ENCODE peak calls at places on chromosomes 2 and 18, in eight cellular contexts. X, T, K, A, E, L, J and O are unnamed samples.

GRCh38 chr18:63017977-63018376 is 301.6 kb downstream of the BCL2 start:
- DNase-seq in X (no peak), T (no peak), K (no peak), A (no peak), E (no peak), L (no peak), J (no peak), O (no peak)

GRCh38 chr2:219522111-219523030 is 8.1 kb downstream of the ASIC4 start:
- DNase-seq in X (no peak), T (no peak), K (peak; percentile 54), A (peak; percentile 83), E (no peak), L (no peak), J (no peak), O (peak; percentile 32)

GRCh38 chr2:161208527-161209139 is 48.4 kb downstream of the TANK start:
- DNase-seq in X (no peak), T (no peak), K (peak; percentile 84), A (peak; percentile 1), E (no peak), L (peak; percentile 27), J (no peak), O (peak; percentile 83)

GRCh38 chr2:205407984-205408383 is 274.3 kb upstream of the NRP2 start:
- DNase-seq in X (no peak), T (no peak), K (peak; percentile 22), A (no peak), E (no peak), L (no peak), J (no peak), O (no peak)

GRCh38 chr2:42927334-42928160 is 135.2 kb upstream of the HAAO start:
- DNase-seq in X (no peak), T (no peak), K (no peak), A (no peak), E (peak; percentile 67), L (no peak), J (no peak), O (no peak)

GRCh38 chr2:109170645-109171044 is 41.6 kb downstream of the SH3RF3 start:
- DNase-seq in X (no peak), T (no peak), K (no peak), A (peak; percentile 31), E (no peak), L (no peak), J (no peak), O (no peak)

GRCh38 chr18:35345950-35346349 is 1.7 kb upstream of the ZNF24 start:
- DNase-seq in X (no peak), T (no peak), K (no peak), A (no peak), E (no peak), L (no peak), J (no peak), O (no peak)

GRCh38 chr18:49359732-49360444 is 100.6 kb downstream of the DYM start:
- DNase-seq in X (peak; percentile 13), T (peak; percentile 59), K (peak; percentile 77), A (no peak), E (no peak), L (no peak), J (no peak), O (peak; percentile 26)

GRCh38 chr2:233084488-233084887 is 24.3 kb downstream of the INPP5D start:
- DNase-seq in X (no peak), T (peak; percentile 51), K (peak; percentile 50), A (no peak), E (peak; percentile 65), L (no peak), J (no peak), O (no peak)

GRCh38 chr18:11887305-11888262 is 20.5 kb downstream of the MPPE1 start:
- DNase-seq in X (no peak), T (no peak), K (no peak), A (peak; percentile 76), E (no peak), L (peak; percentile 61), J (no peak), O (no peak)

GRCh38 chr2:239660390-239661228 is 259.8 kb upstream of the HDAC4 start:
- DNase-seq in X (no peak), T (no peak), K (no peak), A (peak; percentile 64), E (no peak), L (no peak), J (no peak), O (peak; percentile 47)

GRCh38 chr18:79610461-79611039 is 69.1 kb upstream of the CTDP1 start:
- DNase-seq in X (no peak), T (no peak), K (no peak), A (peak; percentile 2), E (peak; percentile 53), L (no peak), J (no peak), O (no peak)

GRCh38 chr18:63207154-63207790 is 112.3 kb downstream of the BCL2 start:
- DNase-seq in X (peak; percentile 41), T (no peak), K (no peak), A (no peak), E (no peak), L (no peak), J (no peak), O (no peak)

GRCh38 chr2:27735263-27735904 is 36.1 kb upstream of the MRPL33 start:
- DNase-seq in X (no peak), T (no peak), K (peak; percentile 62), A (peak; percentile 83), E (peak; percentile 87), L (no peak), J (peak; percentile 37), O (peak; percentile 58)

GRCh38 chr2:8144785-8145184 is 537.1 kb upstream of the ID2 start:
- DNase-seq in X (no peak), T (no peak), K (peak; percentile 77), A (no peak), E (no peak), L (no peak), J (no peak), O (no peak)

GRCh38 chr18:31273812-31274527 is 44.0 kb upstream of the DSG1 start:
- DNase-seq in X (no peak), T (no peak), K (no peak), A (no peak), E (no peak), L (no peak), J (no peak), O (no peak)

GRCh38 chr2:223759569-223760430 is 77.6 kb downstream of the AP1S3 start:
- DNase-seq in X (no peak), T (no peak), K (peak; percentile 89), A (peak; percentile 86), E (no peak), L (peak; percentile 70), J (no peak), O (peak; percentile 97)

GRCh38 chr2:14628906-14629305 is 3.6 kb upstream of the LRATD1 start:
- DNase-seq in X (no peak), T (no peak), K (no peak), A (peak; percentile 81), E (no peak), L (peak; percentile 36), J (no peak), O (peak; percentile 88)

GRCh38 chr2:23926289-23926749 is 604 bp downstream of the ATAD2B start:
- DNase-seq in X (peak; percentile 44), T (peak; percentile 40), K (no peak), A (peak; percentile 40), E (peak; percentile 73), L (no peak), J (peak; percentile 85), O (no peak)

GRCh38 chr2:31920968-31921367 is 89.8 kb downstream of the MEMO1 start:
- DNase-seq in X (no peak), T (no peak), K (no peak), A (no peak), E (no peak), L (no peak), J (no peak), O (no peak)

GRCh38 chr2:67600946-67601345 is 203.8 kb downstream of the ETAA1 start:
- DNase-seq in X (no peak), T (no peak), K (peak; percentile 71), A (no peak), E (no peak), L (peak; percentile 35), J (no peak), O (peak; percentile 50)

GRCh38 chr2:204885747-204886146 is 340.5 kb downstream of the PARD3B start:
- DNase-seq in X (no peak), T (no peak), K (peak; percentile 21), A (no peak), E (no peak), L (no peak), J (no peak), O (no peak)

GRCh38 chr2:241767464-241768250 is 9.0 kb upstream of the GAL3ST2 start:
- DNase-seq in X (peak; percentile 19), T (no peak), K (no peak), A (no peak), E (no peak), L (no peak), J (no peak), O (no peak)

GRCh38 chr2:27095745-27096651 is 9.4 kb downstream of the KHK start:
- DNase-seq in X (peak; percentile 85), T (peak; percentile 45), K (peak; percentile 70), A (peak; percentile 46), E (peak; percentile 83), L (peak; percentile 14), J (no peak), O (peak; percentile 15)

GRCh38 chr2:108288534-108289106 is at the start of gene SULT1C2:
- DNase-seq in X (no peak), T (no peak), K (no peak), A (peak; percentile 64), E (no peak), L (peak; percentile 93), J (no peak), O (no peak)

GRCh38 chr2:134441153-134441863 is 187.4 kb downstream of the MGAT5 start:
- DNase-seq in X (no peak), T (no peak), K (no peak), A (no peak), E (no peak), L (no peak), J (no peak), O (no peak)